ENCODE peak calls at places on chromosome 10, in four cellular contexts. I, E, S and X are unnamed samples.

GRCh38 chr10:95741807-95742528 is 14.0 kb upstream of the ENTPD1 start:
- DNase-seq in I (peak; percentile 75), E (no peak), S (no peak), X (no peak)

GRCh38 chr10:108852211-108852610 is 1071.1 kb downstream of the XPNPEP1 start:
- DNase-seq in I (no peak), E (no peak), S (no peak), X (no peak)

GRCh38 chr10:1364151-1364910 is 308.1 kb downstream of the WDR37 start:
- DNase-seq in I (no peak), E (no peak), S (no peak), X (no peak)

GRCh38 chr10:99532687-99533495 is at the start of gene NKX2-3:
- DNase-seq in I (no peak), E (no peak), S (no peak), X (no peak)

GRCh38 chr10:15123749-15124184 is 26.6 kb downstream of the RPP38 start:
- DNase-seq in I (peak; percentile 54), E (no peak), S (no peak), X (no peak)

GRCh38 chr10:99742701-99743100 is 10.7 kb downstream of the CUTC start:
- DNase-seq in I (peak; percentile 9), E (no peak), S (no peak), X (no peak)

GRCh38 chr10:122140941-122141623 is 130.0 kb upstream of the BTBD16 start:
- DNase-seq in I (peak; percentile 95), E (no peak), S (peak; percentile 92), X (no peak)

GRCh38 chr10:80382989-80383388 is 25.4 kb upstream of the PRXL2A start:
- DNase-seq in I (peak; percentile 40), E (peak; percentile 48), S (no peak), X (peak; percentile 24)

GRCh38 chr10:50622497-50623298 is 1.1 kb downstream of the SGMS1 start:
- DNase-seq in I (peak; percentile 52), E (peak; percentile 47), S (peak; percentile 16), X (peak; percentile 28)

GRCh38 chr10:37434091-37434490 is 308.7 kb downstream of the ANKRD30A start:
- DNase-seq in I (no peak), E (no peak), S (no peak), X (no peak)
- TF ChIP-seq CTCF in I (no peak), E (no peak), S (no peak), X (no peak)

DNA sequence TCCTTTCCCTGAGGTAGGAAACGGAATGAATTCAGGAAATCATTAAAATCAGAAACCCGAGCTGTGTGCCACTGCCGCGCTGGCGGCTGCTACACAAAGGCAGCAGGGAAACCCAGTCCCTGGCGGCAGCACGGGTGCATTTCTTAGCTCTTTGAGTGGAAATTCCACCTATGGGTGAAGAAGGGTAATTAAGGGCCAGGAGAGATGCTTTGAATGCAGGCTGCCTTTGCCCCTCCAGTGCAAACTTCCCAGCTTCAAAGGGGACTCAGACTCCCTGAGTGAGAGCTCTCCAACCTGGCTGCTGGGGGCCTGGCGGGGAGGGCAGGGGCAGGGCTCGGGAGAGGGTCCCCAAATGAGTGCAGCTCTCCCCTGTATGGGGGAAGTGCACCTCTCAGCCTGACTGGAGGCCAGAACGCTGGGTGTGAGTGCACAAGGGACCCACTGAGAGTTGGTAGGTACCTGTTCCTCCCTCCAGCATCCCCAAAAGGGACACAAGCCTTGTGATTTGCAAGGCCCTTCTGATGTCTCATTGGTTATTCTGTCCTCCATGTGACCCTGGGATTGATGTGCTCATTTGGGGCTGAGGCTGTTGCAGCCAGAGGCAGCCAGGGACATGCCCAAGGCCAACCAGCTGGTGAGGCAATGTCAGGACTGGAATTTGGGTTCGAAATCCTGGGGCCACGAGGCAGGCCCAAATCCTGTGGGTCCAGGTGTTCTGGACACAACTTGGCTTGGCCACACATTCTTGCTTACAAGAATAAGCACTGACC is 16.3 kb upstream of the ZMIZ1 start:
- DNase-seq in I (no peak), E (no peak), S (no peak), X (no peak)
- TF ChIP-seq CTCF in I (peak; percentile 30), E (peak; percentile 50), S (no peak), X (peak; percentile 61)

DNA sequence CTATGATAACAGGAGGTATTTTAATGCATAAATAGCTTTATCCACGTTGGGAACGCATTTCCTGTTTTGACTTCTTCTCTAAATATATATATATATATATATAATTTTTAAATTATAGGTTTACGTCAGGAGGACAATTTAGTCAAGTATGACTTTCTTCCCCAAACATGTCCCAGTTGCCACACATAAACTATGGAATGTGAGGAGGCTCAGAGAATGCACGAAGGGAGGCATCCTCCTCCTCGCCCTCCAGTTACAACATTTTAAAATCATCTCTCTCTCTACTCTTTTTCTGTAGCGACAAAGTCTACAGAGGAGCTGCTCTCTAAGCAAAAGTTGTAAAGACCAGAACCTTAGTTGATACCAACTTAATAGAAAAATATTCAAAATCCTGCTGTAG is 106.9 kb upstream of the LYZL1 start:
- DNase-seq in I (no peak), E (no peak), S (no peak), X (no peak)
- TF ChIP-seq CTCF in I (no peak), E (no peak), S (no peak), X (no peak)

GRCh38 chr10:13612654-13613373 is 26.0 kb downstream of the PRPF18 start:
- DNase-seq in I (no peak), E (no peak), S (no peak), X (no peak)

GRCh38 chr10:13614530-13615332 is 28.0 kb downstream of the PRPF18 start:
- DNase-seq in I (peak; percentile 63), E (no peak), S (no peak), X (no peak)

GRCh38 chr10:13615650-13616049 is 28.9 kb downstream of the PRPF18 start:
- DNase-seq in I (peak; percentile 53), E (no peak), S (no peak), X (no peak)

GRCh38 chr10:13617146-13617545 is 30.4 kb downstream of the PRPF18 start:
- DNase-seq in I (peak; percentile 25), E (no peak), S (no peak), X (no peak)

GRCh38 chr10:13613519-13613918 is 26.8 kb downstream of the PRPF18 start:
- DNase-seq in I (peak; percentile 63), E (no peak), S (no peak), X (peak; percentile 5)
- TF ChIP-seq CTCF in I (peak; percentile 55), E (no peak), S (peak; percentile 26), X (peak; percentile 64)

DNA sequence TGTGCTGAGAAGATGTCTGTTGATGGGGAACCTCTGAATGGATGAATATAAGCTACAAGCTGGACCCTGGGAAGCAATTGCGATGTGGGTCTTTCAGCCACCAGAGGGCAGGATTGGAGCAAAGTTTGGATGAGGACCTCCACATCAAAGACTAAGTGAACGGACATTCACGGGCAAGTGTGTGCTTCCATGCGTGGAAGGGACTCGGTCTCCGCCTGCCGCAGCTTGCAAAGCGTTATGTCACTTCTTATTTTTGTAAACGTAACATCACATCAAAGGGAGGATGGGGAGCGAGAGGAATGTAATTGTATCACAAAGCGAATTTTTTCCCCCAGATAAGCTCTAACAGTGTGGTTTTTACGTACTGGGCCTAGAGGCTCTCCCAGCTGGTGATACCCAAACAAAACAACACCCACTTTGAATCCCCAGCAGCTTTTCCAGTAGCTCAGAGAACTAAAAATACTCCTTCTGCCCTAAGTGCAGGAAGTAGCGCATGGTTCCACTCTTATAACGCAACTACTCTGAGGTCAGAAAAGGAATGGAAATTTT is 65.0 kb downstream of the VWA2 start:
- DNase-seq in I (peak; percentile 93), E (peak; percentile 73), S (peak; percentile 41), X (peak; percentile 88)
- TF ChIP-seq CTCF in I (peak; percentile 85), E (peak; percentile 50), S (peak; percentile 75), X (peak; percentile 82)

GRCh38 chr10:113284635-113285034 is 268.2 kb upstream of the HABP2 start:
- DNase-seq in I (no peak), E (no peak), S (no peak), X (no peak)
- TF ChIP-seq CTCF in I (no peak), E (no peak), S (no peak), X (no peak)

GRCh38 chr10:101272229-101272868 is 43.1 kb upstream of the LBX1 start:
- DNase-seq in I (peak; percentile 40), E (peak; percentile 62), S (no peak), X (peak; percentile 74)
- TF ChIP-seq CTCF in I (peak; percentile 91), E (peak; percentile 65), S (peak; percentile 77), X (peak; percentile 77)